ENCODE peak calls at places on chromosomes 2 and 18, in four cellular contexts. H, F, N and A are unnamed samples.
A peak's percentile ranks its signal among the peaks of the same experiment; 100 is the strongest.

GRCh38 chr2:80238692-80239469 is 65.7 kb downstream of the LRRTM1 start:
- DNase-seq in H (peak; percentile 5), F (peak; percentile 61), N (no peak), A (peak; percentile 10)

GRCh38 chr2:2644040-2644439 is 313.0 kb upstream of the MYT1L start:
- DNase-seq in H (no peak), F (no peak), N (no peak), A (no peak)

GRCh38 chr18:77077836-77078456 is 54.6 kb downstream of the MBP start:
- DNase-seq in H (no peak), F (no peak), N (no peak), A (no peak)

GRCh38 chr2:68765739-68766377 is 31.2 kb downstream of the ARHGAP25 start:
- DNase-seq in H (no peak), F (no peak), N (no peak), A (peak; percentile 58)

GRCh38 chr18:32760391-32760790 is 12.4 kb downstream of the KLHL14 start:
- DNase-seq in H (no peak), F (no peak), N (peak; percentile 8), A (no peak)

GRCh38 chr18:23276456-23276855 is 141.2 kb downstream of the CABLES1 start:
- DNase-seq in H (no peak), F (no peak), N (no peak), A (no peak)

GRCh38 chr2:155630760-155631159 is 701.8 kb downstream of the NR4A2 start:
- DNase-seq in H (no peak), F (no peak), N (no peak), A (no peak)

GRCh38 chr2:239826376-239826775 is 198.8 kb downstream of the NDUFA10 start:
- DNase-seq in H (no peak), F (no peak), N (no peak), A (no peak)

GRCh38 chr2:172613035-172613434 is 57.1 kb downstream of the PDK1 start:
- DNase-seq in H (no peak), F (peak; percentile 24), N (no peak), A (no peak)

GRCh38 chr2:226652388-226652787 is 147.2 kb downstream of the IRS1 start:
- DNase-seq in H (no peak), F (no peak), N (no peak), A (peak; percentile 35)

GRCh38 chr2:109435866-109436634 is 177.7 kb downstream of the SEPTIN10 start:
- DNase-seq in H (no peak), F (no peak), N (no peak), A (no peak)

GRCh38 chr2:122421777-122422176 is 666.3 kb downstream of the TSN start:
- DNase-seq in H (no peak), F (no peak), N (no peak), A (no peak)

GRCh38 chr18:12005542-12006487 is 24.5 kb downstream of the IMPA2 start:
- DNase-seq in H (no peak), F (no peak), N (no peak), A (no peak)

DNA sequence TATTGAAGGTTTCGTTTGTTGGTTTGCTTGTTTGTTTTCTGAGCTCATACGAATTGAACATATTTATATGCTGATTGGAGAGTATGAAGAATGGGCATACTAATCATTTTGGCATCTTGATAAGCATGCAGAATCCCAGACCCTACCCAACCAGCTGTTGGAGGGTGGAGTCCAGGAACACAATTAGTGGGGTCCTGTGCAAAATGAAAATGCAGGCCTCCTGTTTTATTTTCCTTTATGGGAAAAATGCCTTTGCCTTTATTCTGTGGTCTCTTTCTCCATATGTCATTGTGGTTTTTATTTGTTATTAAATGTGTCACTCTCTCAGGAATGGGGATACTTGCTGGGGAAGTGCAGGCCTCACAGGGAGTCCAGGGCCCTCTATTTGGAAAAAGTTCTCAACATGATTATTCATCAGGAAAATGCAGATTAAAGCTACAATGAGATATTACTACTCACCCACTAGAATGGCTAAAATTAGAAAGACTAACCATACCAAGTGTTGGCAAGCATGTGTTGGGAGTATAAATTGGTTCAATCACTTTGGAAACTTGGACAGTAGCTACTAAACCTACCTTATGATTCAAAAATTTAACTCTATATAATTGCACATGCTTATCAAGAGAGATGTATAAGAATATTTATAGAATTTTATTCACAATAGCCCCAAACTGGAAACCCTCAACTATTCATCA is 223.1 kb upstream of the FBXO11 start:
- DNase-seq in H (no peak), F (no peak), N (no peak), A (no peak)
- TF ChIP-seq SPI1 in H (no peak), F (no peak), N (no peak), A (no peak)

DNA sequence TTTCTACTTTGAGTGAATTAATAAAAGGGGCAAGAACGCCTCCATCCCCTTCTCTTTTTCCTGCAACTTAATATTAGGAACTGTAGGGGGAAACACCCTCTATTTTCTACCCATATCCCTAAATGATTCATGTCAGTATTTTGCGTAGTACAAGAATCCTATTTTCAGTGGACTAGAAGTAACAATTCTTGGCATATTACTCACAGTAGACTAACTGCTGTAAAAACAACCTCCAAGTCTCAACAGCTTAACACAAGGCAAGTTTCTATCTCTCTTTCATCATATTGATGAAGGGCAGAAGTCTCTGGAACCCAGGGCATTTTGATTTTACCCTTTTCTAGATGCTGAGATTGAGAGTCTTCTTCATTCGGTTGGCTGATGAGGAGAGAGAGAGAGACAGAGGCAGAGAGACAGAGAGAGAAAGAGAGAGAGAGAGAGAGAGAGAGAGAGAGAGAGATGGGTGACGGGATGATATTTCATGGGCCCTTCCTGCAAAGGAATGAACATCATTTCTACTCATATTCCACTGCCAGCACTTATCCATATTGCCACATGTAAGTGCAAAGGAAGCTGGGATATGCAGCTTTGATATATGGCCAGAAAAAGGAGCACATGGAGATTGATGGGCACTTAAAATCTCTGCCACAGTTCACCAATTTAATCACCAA is 481.6 kb downstream of the LPIN1 start:
- DNase-seq in H (no peak), F (no peak), N (no peak), A (no peak)
- TF ChIP-seq SPI1 in H (no peak), F (no peak), N (no peak), A (no peak)

GRCh38 chr2:37575780-37576179 is 95.7 kb downstream of the CDC42EP3 start:
- DNase-seq in H (no peak), F (no peak), N (no peak), A (no peak)

GRCh38 chr2:37576831-37577230 is 94.6 kb downstream of the CDC42EP3 start:
- DNase-seq in H (no peak), F (no peak), N (no peak), A (no peak)

GRCh38 chr2:37571571-37572136 is 99.8 kb downstream of the CDC42EP3 start:
- DNase-seq in H (no peak), F (no peak), N (no peak), A (no peak)

GRCh38 chr2:37573406-37573805 is 98.0 kb downstream of the CDC42EP3 start:
- DNase-seq in H (no peak), F (no peak), N (no peak), A (no peak)

GRCh38 chr2:37573818-37574388 is 97.5 kb downstream of the CDC42EP3 start:
- DNase-seq in H (no peak), F (no peak), N (peak; percentile 70), A (no peak)
- TF ChIP-seq SPI1 in H (peak; percentile 10), F (no peak), N (no peak), A (no peak)

DNA sequence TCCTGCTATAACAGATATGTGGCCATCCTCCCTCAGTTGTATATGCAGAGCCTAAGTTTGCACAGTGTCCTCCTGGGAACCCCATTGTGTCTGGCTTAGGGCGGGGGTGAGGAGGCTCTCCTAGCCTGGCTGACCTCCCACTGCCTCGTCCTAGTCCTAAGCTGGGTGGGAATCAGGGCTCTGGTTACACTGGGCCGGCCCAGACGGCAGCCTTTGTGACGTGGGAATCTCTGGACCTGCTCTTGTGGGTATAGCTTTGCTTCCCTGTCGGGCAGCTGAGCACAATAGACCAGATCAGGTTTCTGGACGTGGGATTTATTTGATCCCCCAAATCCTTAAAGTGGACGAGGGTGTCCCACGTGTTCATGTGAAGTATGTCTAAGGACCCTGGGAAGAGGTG is 2.9 kb downstream of the ACKR3 start:
- DNase-seq in H (no peak), F (no peak), N (no peak), A (no peak)
- TF ChIP-seq SPI1 in H (no peak), F (no peak), N (no peak), A (no peak)

GRCh38 chr2:25076749-25077148 is 34.9 kb downstream of the EFR3B start:
- DNase-seq in H (peak; percentile 35), F (no peak), N (no peak), A (no peak)
- TF ChIP-seq SPI1 in H (no peak), F (no peak), N (no peak), A (no peak)